ENCODE peak calls at places on chromosomes 6 and 20, in four cellular contexts. O, U, R and B are unnamed samples.

GRCh38 chr20:62141397-62142251 is 1.6 kb downstream of the PSMA7 start:
- DNase-seq in O (no peak), U (no peak), R (peak), B (peak)

GRCh38 chr20:22940350-22940749 is 94.8 kb upstream of the SSTR4 start:
- DNase-seq in O (no peak), U (no peak), R (no peak), B (no peak)

GRCh38 chr6:42313941-42314570 is 96.4 kb upstream of the MRPS10 start:
- DNase-seq in O (no peak), U (no peak), R (no peak), B (no peak)

GRCh38 chr6:1335367-1336037 is 23.6 kb downstream of the FOXQ1 start:
- DNase-seq in O (no peak), U (no peak), R (peak), B (no peak)

GRCh38 chr6:109197061-109197460 is 101.8 kb downstream of the CEP57L1 start:
- DNase-seq in O (no peak), U (no peak), R (no peak), B (no peak)

GRCh38 chr6:129498950-129499870 is 210.8 kb downstream of the ARHGAP18 start:
- DNase-seq in O (no peak), U (peak), R (peak), B (peak)

GRCh38 chr6:83193747-83194582 is 808 bp downstream of the RWDD2A start:
- DNase-seq in O (peak), U (no peak), R (peak), B (peak)

GRCh38 chr6:150897400-150897943 is 32.0 kb downstream of the MTHFD1L start:
- DNase-seq in O (no peak), U (no peak), R (no peak), B (no peak)

GRCh38 chr6:150766201-150766997 is 99.1 kb upstream of the MTHFD1L start:
- DNase-seq in O (no peak), U (no peak), R (peak), B (peak)

GRCh38 chr6:154488802-154489437 is 21.6 kb downstream of the CNKSR3 start:
- DNase-seq in O (no peak), U (no peak), R (no peak), B (no peak)

GRCh38 chr6:151317206-151317994 is 74.0 kb downstream of the ZBTB2 start:
- DNase-seq in O (no peak), U (no peak), R (no peak), B (peak)

GRCh38 chr6:28907394-28907793 is 16.4 kb downstream of the TRIM27 start:
- DNase-seq in O (no peak), U (no peak), R (no peak), B (no peak)

GRCh38 chr6:56087421-56087820 is 160.0 kb downstream of the COL21A1 start:
- DNase-seq in O (no peak), U (no peak), R (no peak), B (peak)

GRCh38 chr20:846894-847278 is 13.4 kb downstream of the FAM110A start:
- DNase-seq in O (no peak), U (no peak), R (no peak), B (no peak)

GRCh38 chr20:15544727-15545126 is 1028.5 kb downstream of the KIF16B start:
- DNase-seq in O (no peak), U (no peak), R (no peak), B (no peak)